ENCODE peak calls at places on chromosomes 13 and 19, in four cellular contexts. One of them, this sample, is unnamed.

GRCh38 chr19:2251577-2252480 is 2.7 kb downstream of the AMH start:
- DNase-seq in T-helper 17 cell: no peak
- DNase-seq in CD4-positive, alpha-beta memory T cell: peak; percentile 28
- DNase-seq in right atrium auricular region: no peak
- DNase-seq in this sample: no peak

GRCh38 chr13:101210774-101211173 is 205.5 kb downstream of the NALCN start:
- DNase-seq in CD4-positive, alpha-beta memory T cell: no peak
- DNase-seq in T-helper 17 cell: no peak
- DNase-seq in right atrium auricular region: no peak
- DNase-seq in this sample: no peak

GRCh38 chr19:37931941-37932655 is 25.1 kb downstream of the SIPA1L3 start:
- DNase-seq in CD4-positive, alpha-beta memory T cell: no peak
- DNase-seq in right atrium auricular region: peak; percentile 67
- DNase-seq in T-helper 17 cell: no peak
- DNase-seq in this sample: no peak

GRCh38 chr13:73900591-73900990 is 233.6 kb downstream of the KLF12 start:
- DNase-seq in right atrium auricular region: no peak
- DNase-seq in T-helper 17 cell: no peak
- DNase-seq in CD4-positive, alpha-beta memory T cell: no peak
- DNase-seq in this sample: no peak

GRCh38 chr19:51702754-51703654 is 9.9 kb downstream of the SPACA6 start:
- DNase-seq in right atrium auricular region: no peak
- DNase-seq in T-helper 17 cell: no peak
- DNase-seq in CD4-positive, alpha-beta memory T cell: no peak
- DNase-seq in this sample: no peak

GRCh38 chr19:44990459-44990858 is 10.8 kb upstream of the RELB start:
- DNase-seq in T-helper 17 cell: no peak
- DNase-seq in CD4-positive, alpha-beta memory T cell: no peak
- DNase-seq in right atrium auricular region: no peak
- DNase-seq in this sample: no peak

GRCh38 chr13:47291116-47291656 is 394.3 kb upstream of the HTR2A start:
- DNase-seq in T-helper 17 cell: no peak
- DNase-seq in right atrium auricular region: no peak
- DNase-seq in CD4-positive, alpha-beta memory T cell: no peak
- DNase-seq in this sample: no peak

GRCh38 chr13:76937416-76937815 is 10.9 kb upstream of the ACOD1 start:
- DNase-seq in T-helper 17 cell: no peak
- DNase-seq in CD4-positive, alpha-beta memory T cell: no peak
- DNase-seq in right atrium auricular region: peak; percentile 60
- DNase-seq in this sample: no peak

GRCh38 chr13:105466376-105466775 is 1069.1 kb downstream of the EFNB2 start:
- DNase-seq in right atrium auricular region: no peak
- DNase-seq in T-helper 17 cell: no peak
- DNase-seq in CD4-positive, alpha-beta memory T cell: no peak
- DNase-seq in this sample: no peak

GRCh38 chr19:28964500-28964899 is 248.5 kb downstream of the UQCRFS1 start:
- DNase-seq in CD4-positive, alpha-beta memory T cell: no peak
- DNase-seq in right atrium auricular region: no peak
- DNase-seq in T-helper 17 cell: no peak
- DNase-seq in this sample: no peak
- H3K9me3 ChIP-seq in CD4-positive, alpha-beta memory T cell: no peaks in the 10 kb centered on the region
- H3K9me3 ChIP-seq in right atrium auricular region: no peaks in the 10 kb centered on the region
- H3K9me3 ChIP-seq in T-helper 17 cell: no peaks in the 10 kb centered on the region
- H3K9me3 ChIP-seq in this sample: no peaks in the 10 kb centered on the region

GRCh38 chr19:11833541-11833940 is 15.0 kb upstream of the ZNF439 start:
- DNase-seq in right atrium auricular region: no peak
- DNase-seq in T-helper 17 cell: no peak
- DNase-seq in CD4-positive, alpha-beta memory T cell: no peak
- DNase-seq in this sample: no peak
- H3K9me3 ChIP-seq in right atrium auricular region: peaks cover 42% of the 10 kb centered on the region
- H3K9me3 ChIP-seq in T-helper 17 cell: peaks cover 41% of the 10 kb centered on the region
- H3K9me3 ChIP-seq in CD4-positive, alpha-beta memory T cell: peaks cover 19% of the 10 kb centered on the region
- H3K9me3 ChIP-seq in this sample: peaks cover 65% of the 10 kb centered on the region

DNA sequence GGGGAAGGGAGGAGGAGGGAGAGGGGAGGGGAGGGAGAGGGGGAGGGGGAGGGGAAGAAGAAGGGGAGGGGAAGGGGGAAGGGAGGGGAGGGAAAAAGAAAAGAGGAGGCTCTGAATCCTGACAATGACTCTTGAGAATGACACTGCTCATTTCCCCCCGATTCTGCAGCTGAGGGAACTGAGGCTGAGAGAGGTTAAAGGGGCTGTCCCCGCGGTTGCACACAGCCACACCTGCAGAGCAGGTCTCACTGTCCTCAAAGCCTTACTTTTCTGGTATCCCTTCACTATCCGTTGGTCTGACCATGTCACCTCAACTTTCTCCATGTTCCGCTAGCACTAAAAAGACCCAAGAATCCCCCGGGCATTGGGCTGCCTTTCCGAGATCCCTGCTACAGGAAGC is 35.4 kb downstream of the CYP4F2 start:
- DNase-seq in T-helper 17 cell: no peak
- DNase-seq in CD4-positive, alpha-beta memory T cell: no peak
- DNase-seq in right atrium auricular region: no peak
- DNase-seq in this sample: no peak
- H3K9me3 ChIP-seq in T-helper 17 cell: no peaks in the 10 kb centered on the region
- H3K9me3 ChIP-seq in CD4-positive, alpha-beta memory T cell: no peaks in the 10 kb centered on the region
- H3K9me3 ChIP-seq in right atrium auricular region: no peaks in the 10 kb centered on the region
- H3K9me3 ChIP-seq in this sample: no peaks in the 10 kb centered on the region

GRCh38 chr19:53394974-53395839 is at the start of gene ZNF765:
- DNase-seq in right atrium auricular region: peak; percentile 95
- DNase-seq in CD4-positive, alpha-beta memory T cell: peak; percentile 97
- DNase-seq in T-helper 17 cell: peak; percentile 94
- DNase-seq in this sample: peak; percentile 75
- H3K9me3 ChIP-seq in right atrium auricular region: no peaks in the 10 kb centered on the region
- H3K9me3 ChIP-seq in CD4-positive, alpha-beta memory T cell: no peaks in the 10 kb centered on the region
- H3K9me3 ChIP-seq in T-helper 17 cell: no peaks in the 10 kb centered on the region
- H3K9me3 ChIP-seq in this sample: no peaks in the 10 kb centered on the region

DNA sequence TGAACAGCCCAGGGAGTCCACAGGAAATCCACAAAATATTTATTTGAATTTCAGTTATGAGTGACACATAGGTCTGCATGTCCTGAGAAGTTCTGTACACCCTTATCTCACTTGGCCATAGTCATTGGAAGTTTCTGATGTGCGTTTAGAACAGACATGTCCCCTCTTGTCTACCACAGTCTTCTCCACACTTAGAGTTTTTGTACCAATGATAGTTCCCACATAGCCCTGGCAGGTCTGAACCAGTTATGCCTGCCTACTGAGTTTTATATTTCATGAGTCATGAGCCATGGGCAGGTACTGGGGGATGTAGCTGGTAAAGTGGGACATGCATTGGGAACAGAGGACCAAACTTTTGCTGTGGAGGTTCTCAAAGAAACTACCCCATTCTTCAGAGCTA is 11.3 kb downstream of the ZNF132 start:
- DNase-seq in CD4-positive, alpha-beta memory T cell: no peak
- DNase-seq in T-helper 17 cell: no peak
- DNase-seq in right atrium auricular region: no peak
- DNase-seq in this sample: no peak
- H3K9me3 ChIP-seq in CD4-positive, alpha-beta memory T cell: peaks cover 17% of the 10 kb centered on the region
- H3K9me3 ChIP-seq in T-helper 17 cell: peaks cover 14% of the 10 kb centered on the region
- H3K9me3 ChIP-seq in right atrium auricular region: peaks cover 53% of the 10 kb centered on the region
- H3K9me3 ChIP-seq in this sample: peaks cover 10% of the 10 kb centered on the region

GRCh38 chr19:58218899-58219298 is 9.8 kb upstream of the ZNF544 start:
- DNase-seq in T-helper 17 cell: no peak
- DNase-seq in right atrium auricular region: no peak
- DNase-seq in CD4-positive, alpha-beta memory T cell: no peak
- DNase-seq in this sample: no peak
- H3K9me3 ChIP-seq in T-helper 17 cell: peaks cover 10% of the 10 kb centered on the region
- H3K9me3 ChIP-seq in right atrium auricular region: peaks cover 91% of the 10 kb centered on the region
- H3K9me3 ChIP-seq in CD4-positive, alpha-beta memory T cell: peaks cover under 1% of the 10 kb centered on the region
- H3K9me3 ChIP-seq in this sample: peaks cover 98% of the 10 kb centered on the region

GRCh38 chr19:40025938-40026596 is 29.2 kb downstream of the ZNF546 start:
- DNase-seq in T-helper 17 cell: no peak
- DNase-seq in right atrium auricular region: no peak
- DNase-seq in CD4-positive, alpha-beta memory T cell: no peak
- DNase-seq in this sample: no peak
- H3K9me3 ChIP-seq in T-helper 17 cell: peaks cover 44% of the 10 kb centered on the region
- H3K9me3 ChIP-seq in right atrium auricular region: peaks cover 94% of the 10 kb centered on the region
- H3K9me3 ChIP-seq in CD4-positive, alpha-beta memory T cell: no peaks in the 10 kb centered on the region
- H3K9me3 ChIP-seq in this sample: peaks cover 11% of the 10 kb centered on the region

DNA sequence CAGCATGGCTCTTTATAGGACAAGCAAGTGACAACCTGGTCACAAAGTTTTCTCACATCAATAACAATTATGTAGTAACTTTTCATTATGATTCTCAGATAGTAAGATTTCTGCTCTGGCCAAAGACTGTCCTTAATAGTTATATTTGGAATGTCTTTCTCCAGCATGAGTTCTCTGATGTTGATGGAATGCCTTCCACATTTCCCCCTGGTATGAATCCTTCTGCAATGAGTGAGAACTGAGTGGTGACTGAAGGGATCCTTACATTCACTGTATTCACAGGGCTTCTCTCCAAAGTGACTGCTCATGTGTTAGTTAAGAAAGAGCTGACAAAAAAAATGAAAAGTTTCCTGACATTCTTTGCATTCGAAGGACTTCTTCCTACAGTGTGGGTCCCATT is 13.2 kb downstream of the ZNF550 start:
- DNase-seq in T-helper 17 cell: no peak
- DNase-seq in CD4-positive, alpha-beta memory T cell: no peak
- DNase-seq in right atrium auricular region: no peak
- DNase-seq in this sample: no peak
- H3K9me3 ChIP-seq in T-helper 17 cell: peaks cover 76% of the 10 kb centered on the region
- H3K9me3 ChIP-seq in CD4-positive, alpha-beta memory T cell: peaks cover 13% of the 10 kb centered on the region
- H3K9me3 ChIP-seq in right atrium auricular region: peaks cover 98% of the 10 kb centered on the region
- H3K9me3 ChIP-seq in this sample: peaks cover 19% of the 10 kb centered on the region